ENCODE peak calls at places on chromosome 10, in ten cellular contexts. K is Peyer's patch; F is IMR-90; T is upper lobe of right lung; M is OCI-LY7; D is CD8-positive, alpha-beta T cell; B is tibial artery; Y is left ventricle myocardium inferior; S is thyroid gland; R is HCT116. Z is an unnamed sample.

GRCh38 chr10:122854648-122855047 is 9.0 kb upstream of the CUZD1 start:
- DNase-seq in K (no peak), F (peak; percentile 92), T (no peak), M (no peak), D (no peak), B (no peak), Y (no peak), S (no peak), R (no peak), Z (no peak)

GRCh38 chr10:122029503-122030199 is 40.7 kb downstream of the TACC2 start:
- DNase-seq in K (no peak), F (no peak), T (no peak), M (no peak), D (no peak), B (peak; percentile 34), Y (peak; percentile 56), S (peak; percentile 83), R (no peak), Z (no peak)

GRCh38 chr10:127968659-127969058 is 61.8 kb downstream of the PTPRE start:
- DNase-seq in K (no peak), F (no peak), T (no peak), M (no peak), D (no peak), B (no peak), Y (no peak), S (no peak), R (no peak), Z (no peak)

GRCh38 chr10:86952106-86952505 is 5.3 kb downstream of the MMRN2 start:
- DNase-seq in K (no peak), F (no peak), T (no peak), M (no peak), D (no peak), B (no peak), Y (no peak), S (no peak), R (no peak), Z (no peak)

GRCh38 chr10:19921300-19922140 is 105.3 kb downstream of the PLXDC2 start:
- DNase-seq in K (no peak), F (peak; percentile 67), T (no peak), M (no peak), D (no peak), B (no peak), Y (no peak), S (no peak), R (no peak), Z (no peak)

GRCh38 chr10:6465854-6466524 is 114.1 kb downstream of the PRKCQ start:
- DNase-seq in K (no peak), F (no peak), T (no peak), M (no peak), D (no peak), B (no peak), Y (no peak), S (no peak), R (no peak), Z (no peak)

GRCh38 chr10:46555713-46556514 is 544 bp downstream of the GPRIN2 start:
- DNase-seq in K (peak; percentile 68), F (no peak), T (peak; percentile 88), M (no peak), D (no peak), B (peak; percentile 19), Y (peak; percentile 19), S (peak; percentile 60), R (no peak), Z (no peak)

GRCh38 chr10:70880077-70880534 is 8.3 kb downstream of the PCBD1 start:
- DNase-seq in K (peak; percentile 91), F (peak; percentile 79), T (peak; percentile 77), M (peak; percentile 81), D (peak; percentile 45), B (peak; percentile 84), Y (peak; percentile 62), S (peak; percentile 85), R (peak; percentile 68), Z (peak; percentile 87)

GRCh38 chr10:72321248-72322029 is 33.3 kb downstream of the DNAJB12 start:
- DNase-seq in K (no peak), F (no peak), T (no peak), M (no peak), D (no peak), B (no peak), Y (no peak), S (no peak), R (no peak), Z (no peak)
- H3K4me3 ChIP-seq in K (no peak overlapping the region), F (no peak overlapping the region), T (no peak overlapping the region), M (peak overlapping the region; percentile 66), D (no peak overlapping the region), B (no peak overlapping the region), Y (no peak overlapping the region), S (no peak overlapping the region), R (peak overlapping the region; percentile 52), Z (no peak overlapping the region)

DNA sequence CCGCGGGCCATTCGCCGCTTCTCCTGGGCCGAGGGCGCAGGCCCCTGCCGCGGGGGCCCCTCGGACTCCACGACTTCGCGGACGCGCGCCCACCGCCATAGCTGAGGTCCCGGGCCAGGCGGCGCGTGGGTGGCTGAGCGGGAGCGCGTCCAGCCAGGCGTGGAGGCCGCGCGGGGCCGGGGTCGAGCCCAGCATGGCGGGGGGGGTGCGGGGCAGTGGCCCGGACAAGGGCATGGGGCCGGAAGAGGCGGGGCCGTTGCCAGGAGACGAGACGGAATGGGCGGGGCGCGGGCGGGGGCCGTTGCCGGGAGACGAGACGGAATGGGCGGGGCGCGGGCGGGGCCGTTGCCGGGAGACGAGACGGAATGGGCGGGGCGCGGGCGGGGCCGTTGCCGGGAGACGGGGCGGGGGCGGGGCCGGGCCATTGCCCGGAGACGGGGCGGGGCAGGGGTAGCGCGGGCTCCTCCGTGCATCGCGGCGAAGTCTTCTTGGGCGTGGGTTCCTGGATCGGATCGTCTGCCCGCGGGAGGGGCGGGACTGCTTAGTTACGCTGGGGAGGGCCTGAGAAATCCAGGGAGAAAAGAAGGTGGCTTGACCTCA is 14.8 kb downstream of the ADAM8 start:
- DNase-seq in K (peak; percentile 95), F (peak; percentile 38), T (peak; percentile 95), M (peak; percentile 84), D (peak; percentile 76), B (peak; percentile 87), Y (peak; percentile 91), S (peak; percentile 86), R (no peak), Z (peak; percentile 84)
- H3K27ac ChIP-seq in K (peak overlapping the region; percentile 87), F (peak overlapping the region; percentile 91), T (peak overlapping the region; percentile 95), M (no peak overlapping the region), D (peak overlapping the region; percentile 63), B (peak overlapping the region; percentile 95), Y (peak overlapping the region; percentile 92), S (peak overlapping the region; percentile 74), R (peak overlapping the region; percentile 95), Z (peak overlapping the region; percentile 88)

GRCh38 chr10:73439605-73440298 is 6.4 kb upstream of the MSS51 start:
- DNase-seq in K (no peak), F (peak; percentile 81), T (no peak), M (no peak), D (no peak), B (no peak), Y (no peak), S (no peak), R (no peak), Z (no peak)
- H3K36me3 ChIP-seq in K (no peaks in the 10 kb centered on the region), F (peaks cover 15% of the 10 kb centered on the region), T (peaks cover 34% of the 10 kb centered on the region), M (peaks cover 50% of the 10 kb centered on the region), D (peaks cover 7% of the 10 kb centered on the region), B (peaks cover 21% of the 10 kb centered on the region), Y (peaks cover 59% of the 10 kb centered on the region), S (no peaks in the 10 kb centered on the region), R (peaks cover 5% of the 10 kb centered on the region), Z (peaks cover 23% of the 10 kb centered on the region)

DNA sequence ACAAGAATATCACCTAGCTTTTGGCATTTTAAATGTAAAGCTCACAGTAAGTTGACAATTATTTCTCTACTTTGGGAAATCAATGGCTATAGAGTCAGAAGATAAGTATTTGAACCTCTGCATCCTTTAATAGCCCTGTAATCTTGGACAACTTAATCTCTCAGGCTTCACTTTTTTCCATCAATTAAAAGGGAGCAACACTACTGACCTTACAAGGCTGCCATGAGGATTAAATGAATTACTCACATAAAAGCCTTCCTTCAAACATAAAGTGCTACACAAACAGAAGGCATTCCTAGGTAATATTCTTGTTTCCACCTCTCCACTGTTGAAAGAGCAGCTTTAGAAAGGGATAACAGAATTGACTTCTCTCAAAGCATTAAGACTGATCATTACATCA is 266.0 kb downstream of the RNLS start:
- DNase-seq in K (no peak), F (no peak), T (no peak), M (no peak), D (no peak), B (no peak), Y (no peak), S (no peak), R (no peak), Z (no peak)
- H3K4me3 ChIP-seq in K (no peak overlapping the region), F (no peak overlapping the region), T (no peak overlapping the region), M (no peak overlapping the region), D (no peak overlapping the region), B (no peak overlapping the region), Y (no peak overlapping the region), S (no peak overlapping the region), R (no peak overlapping the region), Z (no peak overlapping the region)

GRCh38 chr10:12367272-12367671 is 17.9 kb downstream of the CAMK1D start:
- DNase-seq in K (no peak), F (no peak), T (no peak), M (no peak), D (no peak), B (no peak), Y (no peak), S (no peak), R (no peak), Z (no peak)
- H3K27ac ChIP-seq in K (no peak overlapping the region), F (no peak overlapping the region), T (no peak overlapping the region), M (no peak overlapping the region), D (no peak overlapping the region), B (no peak overlapping the region), Y (no peak overlapping the region), S (no peak overlapping the region), R (no peak overlapping the region), Z (no peak overlapping the region)

GRCh38 chr10:102003541-102003940 is 52.4 kb downstream of the ARMH3 start:
- DNase-seq in K (no peak), F (peak; percentile 42), T (no peak), M (no peak), D (no peak), B (no peak), Y (no peak), S (no peak), R (no peak), Z (no peak)
- H3K36me3 ChIP-seq in K (no peaks in the 10 kb centered on the region), F (peaks cover 17% of the 10 kb centered on the region), T (peaks cover 67% of the 10 kb centered on the region), M (peaks cover 51% of the 10 kb centered on the region), D (peaks cover 27% of the 10 kb centered on the region), B (peaks cover 60% of the 10 kb centered on the region), Y (peaks cover 74% of the 10 kb centered on the region), S (peaks cover 7% of the 10 kb centered on the region), R (peaks cover 16% of the 10 kb centered on the region), Z (peaks cover 51% of the 10 kb centered on the region)

DNA sequence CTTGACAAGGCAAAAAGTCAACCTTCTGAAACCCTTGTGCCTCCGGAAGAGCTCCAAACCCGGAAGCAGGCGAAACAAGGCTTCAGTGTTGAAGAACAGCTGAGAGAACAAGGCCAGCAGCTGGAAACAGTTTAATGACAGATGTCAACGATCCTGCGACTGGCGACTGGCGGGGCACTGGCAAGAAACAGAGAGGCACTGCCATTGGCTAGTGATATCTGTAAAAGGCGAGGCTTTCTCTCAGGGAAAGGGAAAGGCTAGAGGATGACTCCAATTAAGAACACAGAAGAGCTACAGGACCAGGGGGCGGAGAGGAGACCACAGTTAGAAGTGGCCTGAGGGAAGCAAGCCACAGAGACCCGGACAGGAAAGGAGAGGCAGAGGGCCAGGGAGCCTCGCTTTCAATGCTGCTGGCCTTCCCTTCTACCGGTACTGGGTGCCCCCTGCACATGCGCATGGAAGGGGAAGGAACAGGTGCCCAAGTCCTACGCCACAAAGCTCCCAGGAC is 19.4 kb downstream of the ITGB1 start:
- DNase-seq in K (no peak), F (no peak), T (no peak), M (no peak), D (no peak), B (no peak), Y (peak; percentile 27), S (peak; percentile 30), R (no peak), Z (peak; percentile 60)
- H3K4me3 ChIP-seq in K (no peak overlapping the region), F (peak overlapping the region; percentile 1), T (no peak overlapping the region), M (no peak overlapping the region), D (no peak overlapping the region), B (peak overlapping the region; percentile 3), Y (peak overlapping the region; percentile 51), S (no peak overlapping the region), R (no peak overlapping the region), Z (peak overlapping the region; percentile 6)

Z was measured in right atrium auricular region.